ENCODE peak calls at places on chromosomes 5 and 9, in seven cellular contexts. R is tibial artery, Z is HCT116, N is glutamatergic neuron, E is mucosa of descending colon, T is lower lobe of right lung, S is left ventricle myocardium inferior. O is an unnamed sample.
A peak's percentile ranks its signal among the peaks of the same experiment; 100 is the strongest.

GRCh38 chr5:14062178-14062577 is 81.0 kb upstream of the TRIO start:
- DNase-seq in S (no peak), N (no peak), T (no peak), E (no peak), Z (no peak), R (no peak), O (peak; percentile 51)

GRCh38 chr9:119282476-119283117 is 86.6 kb downstream of the BRINP1 start:
- DNase-seq in N (no peak), Z (no peak), S (no peak), R (no peak), T (no peak), E (no peak), O (no peak)

GRCh38 chr5:53211799-53212198 is 102.2 kb upstream of the MOCS2 start:
- DNase-seq in E (no peak), N (no peak), R (no peak), S (no peak), Z (peak; percentile 8), T (no peak), O (peak; percentile 44)

GRCh38 chr9:113857875-113858274 is 18.2 kb upstream of the ZNF618 start:
- DNase-seq in S (no peak), R (peak; percentile 31), E (peak; percentile 10), N (no peak), T (peak; percentile 54), Z (no peak), O (no peak)

GRCh38 chr5:146906803-146907202 is 28.2 kb upstream of the PPP2R2B start:
- DNase-seq in S (no peak), Z (peak; percentile 24), T (no peak), N (no peak), R (no peak), E (no peak), O (no peak)

GRCh38 chr5:9474241-9475002 is 71.5 kb downstream of the SEMA5A start:
- DNase-seq in S (no peak), N (no peak), Z (no peak), R (no peak), E (no peak), T (no peak), O (no peak)

GRCh38 chr5:2293906-2294305 is 411.2 kb upstream of the IRX4 start:
- DNase-seq in E (no peak), T (no peak), S (no peak), N (no peak), Z (no peak), R (no peak), O (no peak)

GRCh38 chr9:121689461-121690157 is 38.2 kb downstream of the DAB2IP start:
- DNase-seq in S (peak; percentile 9), Z (no peak), N (no peak), R (no peak), E (no peak), T (peak; percentile 35), O (no peak)

GRCh38 chr9:130332384-130332926 is 66.9 kb downstream of the HMCN2 start:
- DNase-seq in S (no peak), E (no peak), Z (no peak), N (no peak), R (no peak), T (no peak), O (no peak)

GRCh38 chr9:110669439-110669838 is 848 bp downstream of the MUSK start:
- DNase-seq in R (no peak), E (no peak), S (no peak), N (no peak), T (no peak), Z (no peak), O (no peak)

DNA sequence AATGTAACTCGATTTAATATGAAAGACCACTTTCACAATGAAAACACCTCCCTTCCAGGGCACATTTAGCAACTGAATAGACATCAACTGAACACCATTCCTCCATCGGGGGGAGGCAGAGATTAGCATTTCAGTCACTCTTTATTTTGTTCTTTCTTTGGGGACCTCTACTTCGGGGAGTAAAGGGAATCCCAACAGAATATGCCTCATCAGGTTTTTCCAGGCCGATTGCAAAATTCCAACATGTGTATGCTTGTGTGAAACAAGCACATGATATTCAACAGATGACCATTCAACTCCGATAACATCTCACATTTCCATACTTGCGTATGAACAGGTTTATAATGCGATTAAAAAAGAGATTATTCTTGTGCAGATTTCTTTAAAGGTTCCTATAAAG is 124.2 kb upstream of the RETREG1 start:
- DNase-seq in R (no peak), N (no peak), Z (no peak), T (no peak), E (no peak), S (no peak), O (peak; percentile 14)
- TF ChIP-seq CTCF in R (no peak), N (no peak), Z (no peak), T (no peak), E (no peak), S (no peak), O (no peak)

GRCh38 chr9:133048595-133048994 is 13.2 kb upstream of the CEL start:
- DNase-seq in Z (peak; percentile 3), T (no peak), E (peak; percentile 36), N (peak; percentile 43), R (no peak), S (no peak), O (no peak)
- TF ChIP-seq CTCF in Z (peak; percentile 29), T (peak; percentile 18), E (no peak), N (no peak), R (no peak), S (peak; percentile 58), O (peak; percentile 47)

GRCh38 chr5:124631874-124632550 is 114.4 kb downstream of the ZNF608 start:
- DNase-seq in R (no peak), S (no peak), T (no peak), E (no peak), Z (no peak), N (no peak), O (no peak)
- TF ChIP-seq CTCF in R (no peak), S (no peak), T (no peak), E (no peak), Z (no peak), N (no peak), O (no peak)

DNA sequence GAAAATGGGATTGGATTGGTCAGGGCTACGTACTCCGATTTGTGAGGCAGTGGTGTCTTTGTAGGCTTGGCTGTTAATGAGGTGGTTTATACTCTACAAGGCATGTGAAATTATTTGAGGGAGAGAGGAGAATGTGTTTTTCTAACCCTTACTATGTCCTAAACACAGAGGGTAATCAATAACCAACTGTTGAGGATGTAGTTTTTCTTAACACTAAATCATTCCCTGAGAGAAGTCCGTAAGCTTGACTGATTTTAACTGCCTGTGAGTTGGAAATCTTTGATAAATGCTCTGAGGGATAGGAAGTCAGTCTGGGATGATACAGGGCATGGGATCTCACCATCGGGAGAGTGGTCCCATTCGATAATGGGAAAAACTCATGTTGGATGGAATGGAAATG is 249.6 kb downstream of the PDZD2 start:
- DNase-seq in N (no peak), Z (no peak), E (no peak), T (no peak), S (no peak), R (no peak), O (no peak)
- TF ChIP-seq CTCF in N (no peak), Z (no peak), E (no peak), T (no peak), S (no peak), R (no peak), O (no peak)

DNA sequence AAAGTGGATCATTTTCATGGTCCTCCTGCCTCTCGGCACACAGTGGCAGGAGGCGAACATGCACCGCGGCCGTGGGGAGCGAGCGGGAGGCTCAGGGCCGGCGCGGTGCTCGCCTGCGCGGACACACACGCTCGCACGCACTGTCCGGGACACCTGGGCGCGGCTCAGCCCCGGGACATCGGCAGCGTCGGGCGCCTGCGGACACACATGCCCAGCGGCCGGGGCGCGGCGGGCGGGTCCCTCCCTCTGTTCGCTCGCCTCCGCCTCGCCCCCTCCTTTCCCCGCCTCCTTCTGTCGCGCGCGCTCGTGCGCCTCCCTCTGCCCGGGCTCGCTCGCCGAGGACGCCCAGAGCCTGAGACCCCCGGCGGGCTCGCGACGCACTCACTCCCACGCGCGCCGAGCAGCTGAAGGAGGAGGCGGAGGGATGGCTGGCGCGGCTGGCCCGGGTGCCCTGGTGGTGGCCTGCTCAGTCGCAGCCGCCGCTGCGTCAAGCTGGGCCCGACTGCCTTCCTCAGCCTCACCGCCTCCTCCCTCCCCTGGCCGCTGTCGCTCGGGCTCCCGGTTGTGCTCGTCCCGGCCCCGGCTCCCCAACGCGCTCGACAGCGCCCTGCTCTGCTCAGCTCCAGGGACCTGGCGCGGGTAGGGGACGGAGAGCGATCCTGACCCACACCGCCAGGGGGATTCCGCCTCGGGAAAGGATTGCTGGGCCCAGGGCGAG is at the start of gene FRMD3:
- DNase-seq in N (peak; percentile 91), T (peak; percentile 84), S (peak; percentile 91), E (peak; percentile 78), R (peak; percentile 72), Z (peak; percentile 43), O (peak; percentile 79)
- TF ChIP-seq CTCF in N (peak; percentile 91), T (peak; percentile 68), S (peak; percentile 91), E (peak; percentile 65), R (peak; percentile 79), Z (peak; percentile 79), O (peak; percentile 82)

GRCh38 chr5:119582987-119583386 is 46.4 kb upstream of the FAM170A start:
- DNase-seq in S (no peak), N (no peak), Z (no peak), E (no peak), T (no peak), R (no peak), O (no peak)
- TF ChIP-seq CTCF in S (no peak), N (no peak), Z (no peak), E (no peak), T (no peak), R (no peak), O (no peak)

GRCh38 chr5:18305288-18305899 is 671.1 kb downstream of the TAF11L14 start:
- DNase-seq in N (peak; percentile 48), S (no peak), E (peak; percentile 15), Z (no peak), T (no peak), R (no peak), O (peak; percentile 33)
- TF ChIP-seq CTCF in N (peak; percentile 86), S (peak; percentile 60), E (peak; percentile 51), Z (no peak), T (peak; percentile 59), R (peak; percentile 51), O (peak; percentile 80)

O was measured in astrocyte of the spinal cord.